ENCODE peak calls at places on chromosomes 5 and 9, in five cellular contexts. One of them, this sample, is unnamed.

GRCh38 chr9:126763130-126763764 is 41.6 kb upstream of the ZBTB43 start:
- DNase-seq in MCF 10A: no peak
- DNase-seq in left ventricle myocardium inferior: no peak
- DNase-seq in Peyer's patch: no peak
- DNase-seq in PC-3: peak; percentile 23
- DNase-seq in this sample: no peak

GRCh38 chr5:79924936-79925893 is 65.8 kb downstream of the MTX3 start:
- DNase-seq in left ventricle myocardium inferior: no peak
- DNase-seq in PC-3: peak; percentile 43
- DNase-seq in MCF 10A: peak; percentile 11
- DNase-seq in Peyer's patch: no peak
- DNase-seq in this sample: no peak

GRCh38 chr5:40409600-40409999 is 270.1 kb upstream of the PTGER4 start:
- DNase-seq in Peyer's patch: no peak
- DNase-seq in MCF 10A: no peak
- DNase-seq in PC-3: no peak
- DNase-seq in left ventricle myocardium inferior: no peak
- DNase-seq in this sample: no peak

GRCh38 chr9:135789838-135790291 is 87.9 kb downstream of the KCNT1 start:
- DNase-seq in Peyer's patch: no peak
- DNase-seq in left ventricle myocardium inferior: no peak
- DNase-seq in MCF 10A: no peak
- DNase-seq in PC-3: no peak
- DNase-seq in this sample: no peak

GRCh38 chr5:172906888-172907287 is 52.3 kb upstream of the RPL26L1 start:
- DNase-seq in PC-3: no peak
- DNase-seq in Peyer's patch: no peak
- DNase-seq in left ventricle myocardium inferior: no peak
- DNase-seq in MCF 10A: no peak
- DNase-seq in this sample: no peak

GRCh38 chr5:597871-598563 is 14.1 kb upstream of the CEP72 start:
- DNase-seq in MCF 10A: no peak
- DNase-seq in PC-3: no peak
- DNase-seq in left ventricle myocardium inferior: no peak
- DNase-seq in Peyer's patch: no peak
- DNase-seq in this sample: no peak

GRCh38 chr5:54676466-54676865 is 158.9 kb downstream of the SNX18 start:
- DNase-seq in Peyer's patch: no peak
- DNase-seq in MCF 10A: no peak
- DNase-seq in PC-3: no peak
- DNase-seq in left ventricle myocardium inferior: no peak
- DNase-seq in this sample: no peak

GRCh38 chr5:102788788-102789187 is 33.7 kb downstream of the PAM start:
- DNase-seq in PC-3: no peak
- DNase-seq in Peyer's patch: no peak
- DNase-seq in left ventricle myocardium inferior: no peak
- DNase-seq in MCF 10A: no peak
- DNase-seq in this sample: no peak

GRCh38 chr5:127216143-127216542 is 74.5 kb upstream of the MEGF10 start:
- DNase-seq in MCF 10A: no peak
- DNase-seq in PC-3: no peak
- DNase-seq in Peyer's patch: no peak
- DNase-seq in left ventricle myocardium inferior: no peak
- DNase-seq in this sample: no peak

GRCh38 chr9:95517559-95517933 is 775 bp upstream of the PTCH1 start:
- DNase-seq in Peyer's patch: no peak
- DNase-seq in PC-3: no peak
- DNase-seq in MCF 10A: no peak
- DNase-seq in left ventricle myocardium inferior: no peak
- DNase-seq in this sample: no peak

GRCh38 chr5:91484662-91485061 is 101.5 kb upstream of the ARRDC3 start:
- DNase-seq in Peyer's patch: no peak
- DNase-seq in PC-3: peak; percentile 67
- DNase-seq in MCF 10A: no peak
- DNase-seq in left ventricle myocardium inferior: no peak
- DNase-seq in this sample: no peak

GRCh38 chr5:84393969-84394368 is 9.3 kb upstream of the EDIL3 start:
- DNase-seq in MCF 10A: peak; percentile 71
- DNase-seq in Peyer's patch: no peak
- DNase-seq in PC-3: peak; percentile 89
- DNase-seq in left ventricle myocardium inferior: no peak
- DNase-seq in this sample: no peak

GRCh38 chr5:92222449-92222848 is 839.3 kb upstream of the ARRDC3 start:
- DNase-seq in left ventricle myocardium inferior: no peak
- DNase-seq in PC-3: peak; percentile 30
- DNase-seq in MCF 10A: no peak
- DNase-seq in Peyer's patch: no peak
- DNase-seq in this sample: no peak

GRCh38 chr9:109349431-109349846 is 28.6 kb upstream of the EPB41L4B start:
- DNase-seq in PC-3: peak; percentile 77
- DNase-seq in MCF 10A: peak; percentile 90
- DNase-seq in Peyer's patch: no peak
- DNase-seq in left ventricle myocardium inferior: no peak
- DNase-seq in this sample: no peak

GRCh38 chr5:10124287-10124686 is 125.4 kb downstream of the ATPSCKMT start:
- DNase-seq in MCF 10A: no peak
- DNase-seq in Peyer's patch: no peak
- DNase-seq in left ventricle myocardium inferior: peak; percentile 49
- DNase-seq in PC-3: no peak
- DNase-seq in this sample: no peak

GRCh38 chr9:108628281-108628680 is 227.5 kb downstream of the ACTL7B start:
- DNase-seq in Peyer's patch: no peak
- DNase-seq in left ventricle myocardium inferior: no peak
- DNase-seq in PC-3: no peak
- DNase-seq in MCF 10A: no peak
- DNase-seq in this sample: no peak

GRCh38 chr5:172168311-172168710 is 19.7 kb downstream of the STK10 start:
- DNase-seq in left ventricle myocardium inferior: no peak
- DNase-seq in PC-3: no peak
- DNase-seq in Peyer's patch: no peak
- DNase-seq in MCF 10A: no peak
- DNase-seq in this sample: no peak

GRCh38 chr9:37415011-37415719 is 7.3 kb upstream of the GRHPR start:
- DNase-seq in left ventricle myocardium inferior: peak; percentile 51
- DNase-seq in MCF 10A: peak; percentile 85
- DNase-seq in PC-3: peak; percentile 84
- DNase-seq in Peyer's patch: peak; percentile 65
- DNase-seq in this sample: peak; percentile 79

GRCh38 chr5:138706655-138707480 is 46.4 kb upstream of the CTNNA1 start:
- DNase-seq in PC-3: peak; percentile 52
- DNase-seq in Peyer's patch: no peak
- DNase-seq in left ventricle myocardium inferior: no peak
- DNase-seq in MCF 10A: peak; percentile 66
- DNase-seq in this sample: no peak

GRCh38 chr9:95815961-95816360 is 59.5 kb upstream of the ERCC6L2 start:
- DNase-seq in PC-3: no peak
- DNase-seq in left ventricle myocardium inferior: no peak
- DNase-seq in Peyer's patch: no peak
- DNase-seq in MCF 10A: no peak
- DNase-seq in this sample: no peak

GRCh38 chr5:73388371-73388684 is 60.2 kb downstream of the FOXD1 start:
- DNase-seq in MCF 10A: no peak
- DNase-seq in PC-3: peak; percentile 32
- DNase-seq in left ventricle myocardium inferior: no peak
- DNase-seq in Peyer's patch: no peak
- DNase-seq in this sample: no peak

GRCh38 chr5:125298258-125298657 is 551.8 kb upstream of the ZNF608 start:
- DNase-seq in PC-3: peak; percentile 62
- DNase-seq in MCF 10A: peak; percentile 69
- DNase-seq in Peyer's patch: no peak
- DNase-seq in left ventricle myocardium inferior: no peak
- DNase-seq in this sample: no peak

GRCh38 chr9:105620996-105621395 is 41.3 kb upstream of the TAL2 start:
- DNase-seq in Peyer's patch: no peak
- DNase-seq in MCF 10A: no peak
- DNase-seq in PC-3: no peak
- DNase-seq in left ventricle myocardium inferior: no peak
- DNase-seq in this sample: no peak

GRCh38 chr5:55674340-55674739 is 37.8 kb downstream of the SLC38A9 start:
- DNase-seq in left ventricle myocardium inferior: no peak
- DNase-seq in MCF 10A: no peak
- DNase-seq in Peyer's patch: no peak
- DNase-seq in PC-3: no peak
- DNase-seq in this sample: no peak

GRCh38 chr9:1531411-1531903 is 481.3 kb downstream of the DMRT2 start:
- DNase-seq in MCF 10A: no peak
- DNase-seq in left ventricle myocardium inferior: no peak
- DNase-seq in Peyer's patch: no peak
- DNase-seq in PC-3: no peak
- DNase-seq in this sample: no peak

GRCh38 chr5:52457808-52458207 is 329.9 kb upstream of the ITGA1 start:
- DNase-seq in Peyer's patch: no peak
- DNase-seq in left ventricle myocardium inferior: no peak
- DNase-seq in MCF 10A: no peak
- DNase-seq in PC-3: no peak
- DNase-seq in this sample: no peak

GRCh38 chr5:43037929-43038510 is 2.1 kb downstream of the ANXA2R start:
- DNase-seq in PC-3: peak; percentile 82
- DNase-seq in Peyer's patch: no peak
- DNase-seq in left ventricle myocardium inferior: no peak
- DNase-seq in MCF 10A: no peak
- DNase-seq in this sample: no peak

GRCh38 chr9:138077898-138078540 is 200.4 kb downstream of the CACNA1B start:
- DNase-seq in Peyer's patch: peak; percentile 22
- DNase-seq in MCF 10A: no peak
- DNase-seq in PC-3: no peak
- DNase-seq in left ventricle myocardium inferior: no peak
- DNase-seq in this sample: peak; percentile 23

GRCh38 chr9:93071464-93071863 is 13.0 kb downstream of the SUSD3 start:
- DNase-seq in PC-3: peak; percentile 24
- DNase-seq in MCF 10A: peak; percentile 52
- DNase-seq in Peyer's patch: no peak
- DNase-seq in left ventricle myocardium inferior: no peak
- DNase-seq in this sample: no peak

GRCh38 chr9:8431505-8431904 is 631.9 kb upstream of the DMAC1 start:
- DNase-seq in left ventricle myocardium inferior: no peak
- DNase-seq in PC-3: no peak
- DNase-seq in MCF 10A: no peak
- DNase-seq in Peyer's patch: no peak
- DNase-seq in this sample: no peak

GRCh38 chr9:20312732-20313131 is 309.6 kb downstream of the MLLT3 start:
- DNase-seq in Peyer's patch: no peak
- DNase-seq in MCF 10A: peak; percentile 43
- DNase-seq in PC-3: peak; percentile 52
- DNase-seq in left ventricle myocardium inferior: no peak
- DNase-seq in this sample: no peak

DNA sequence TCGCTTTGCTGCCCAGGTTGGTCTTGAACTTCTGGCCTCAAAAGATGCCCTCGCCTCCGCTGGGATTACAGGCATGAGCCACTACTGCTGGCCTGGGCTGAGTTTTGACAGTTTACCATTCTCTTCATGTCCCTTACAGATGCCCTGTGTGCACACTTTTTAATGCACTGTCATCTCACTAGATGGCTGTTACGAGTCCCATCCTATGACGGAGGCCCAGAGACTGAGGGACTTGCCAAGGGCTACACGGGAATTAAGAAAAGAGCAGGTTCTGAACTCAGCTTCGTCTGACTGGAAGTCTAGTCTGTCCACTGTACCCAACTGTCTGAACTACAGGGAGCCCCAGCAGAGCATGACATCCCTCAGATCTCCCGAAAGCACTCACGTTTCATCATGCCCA is 63.9 kb downstream of the ARHGEF37 start:
- DNase-seq in left ventricle myocardium inferior: no peak
- DNase-seq in MCF 10A: no peak
- DNase-seq in PC-3: no peak
- DNase-seq in Peyer's patch: no peak
- DNase-seq in this sample: no peak
- TF ChIP-seq CTCF in left ventricle myocardium inferior: no peak
- TF ChIP-seq CTCF in MCF 10A: no peak
- TF ChIP-seq CTCF in PC-3: no peak
- TF ChIP-seq CTCF in Peyer's patch: no peak
- TF ChIP-seq CTCF in this sample: no peak

GRCh38 chr5:141135030-141135717 is at the start of gene PCDHB5:
- DNase-seq in left ventricle myocardium inferior: no peak
- DNase-seq in PC-3: no peak
- DNase-seq in MCF 10A: peak; percentile 18
- DNase-seq in Peyer's patch: no peak
- DNase-seq in this sample: no peak
- TF ChIP-seq CTCF in left ventricle myocardium inferior: peak; percentile 53
- TF ChIP-seq CTCF in PC-3: peak; percentile 25
- TF ChIP-seq CTCF in MCF 10A: peak; percentile 60
- TF ChIP-seq CTCF in Peyer's patch: no peak
- TF ChIP-seq CTCF in this sample: peak; percentile 13

DNA sequence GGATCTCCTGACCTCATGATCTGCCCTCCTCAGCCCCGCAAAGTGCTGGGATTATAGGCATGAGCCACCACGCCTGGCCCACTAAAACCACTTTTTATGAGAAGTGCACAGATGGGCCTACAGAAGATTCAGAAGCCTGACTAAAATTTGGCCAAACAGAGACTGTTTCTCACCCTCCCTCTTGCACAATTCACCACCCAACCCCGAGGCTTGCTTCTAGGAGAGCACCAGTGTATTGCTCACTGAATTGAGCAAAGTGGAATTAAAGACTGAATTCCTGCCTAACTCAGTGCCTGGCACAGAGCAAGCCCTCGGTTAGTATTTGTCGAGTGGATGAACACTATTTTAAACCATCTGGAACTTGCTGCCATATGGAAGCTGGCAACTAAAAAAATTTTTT is 3.4 kb upstream of the DCTN4 start:
- DNase-seq in PC-3: no peak
- DNase-seq in left ventricle myocardium inferior: no peak
- DNase-seq in Peyer's patch: no peak
- DNase-seq in MCF 10A: peak; percentile 76
- DNase-seq in this sample: no peak
- TF ChIP-seq CTCF in PC-3: no peak
- TF ChIP-seq CTCF in left ventricle myocardium inferior: no peak
- TF ChIP-seq CTCF in Peyer's patch: no peak
- TF ChIP-seq CTCF in MCF 10A: no peak
- TF ChIP-seq CTCF in this sample: no peak

GRCh38 chr5:178279723-178280438 is 47.3 kb upstream of the PHYKPL start:
- DNase-seq in PC-3: peak; percentile 85
- DNase-seq in Peyer's patch: peak; percentile 88
- DNase-seq in MCF 10A: peak; percentile 87
- DNase-seq in left ventricle myocardium inferior: peak; percentile 87
- DNase-seq in this sample: peak; percentile 90
- TF ChIP-seq CTCF in PC-3: peak; percentile 98
- TF ChIP-seq CTCF in Peyer's patch: peak; percentile 89
- TF ChIP-seq CTCF in MCF 10A: peak; percentile 99
- TF ChIP-seq CTCF in left ventricle myocardium inferior: peak; percentile 93
- TF ChIP-seq CTCF in this sample: peak; percentile 88